ENCODE peak calls at places on chromosomes 12 and 14, in six cellular contexts. One of them, this sample, is unnamed.

GRCh38 chr12:16685107-16685506 is 79.1 kb upstream of the LMO3 start:
- DNase-seq in endothelial cell of umbilical vein: no peak
- DNase-seq in K562: no peak
- DNase-seq in A549: no peak
- DNase-seq in HepG2: no peak
- DNase-seq in GM12878: no peak
- DNase-seq in this sample: no peak

GRCh38 chr12:17992002-17992656 is 97.9 kb downstream of the RERGL start:
- DNase-seq in endothelial cell of umbilical vein: peak
- DNase-seq in K562: peak
- DNase-seq in A549: peak
- DNase-seq in HepG2: peak
- DNase-seq in GM12878: peak
- DNase-seq in this sample: peak

GRCh38 chr12:13573698-13574321 is 377.3 kb downstream of the EMP1 start:
- DNase-seq in endothelial cell of umbilical vein: no peak
- DNase-seq in K562: no peak
- DNase-seq in A549: peak
- DNase-seq in HepG2: no peak
- DNase-seq in GM12878: no peak
- DNase-seq in this sample: peak

GRCh38 chr12:53122961-53123468 is 19.7 kb downstream of the SOAT2 start:
- DNase-seq in endothelial cell of umbilical vein: no peak
- DNase-seq in K562: no peak
- DNase-seq in A549: peak
- DNase-seq in HepG2: no peak
- DNase-seq in GM12878: no peak
- DNase-seq in this sample: no peak

GRCh38 chr12:130460611-130461478 is 123.2 kb downstream of the PIWIL1 start:
- DNase-seq in endothelial cell of umbilical vein: no peak
- DNase-seq in K562: no peak
- DNase-seq in A549: no peak
- DNase-seq in HepG2: no peak
- DNase-seq in GM12878: no peak
- DNase-seq in this sample: no peak

GRCh38 chr14:37874429-37875109 is 279.1 kb downstream of the TTC6 start:
- DNase-seq in endothelial cell of umbilical vein: peak
- DNase-seq in K562: peak
- DNase-seq in A549: peak
- DNase-seq in HepG2: peak
- DNase-seq in GM12878: peak
- DNase-seq in this sample: peak

GRCh38 chr14:45085004-45085403 is 1.1 kb downstream of the PRPF39 start:
- DNase-seq in endothelial cell of umbilical vein: peak
- DNase-seq in K562: no peak
- DNase-seq in A549: no peak
- DNase-seq in HepG2: peak
- DNase-seq in GM12878: no peak
- DNase-seq in this sample: peak

GRCh38 chr14:101248840-101249675 is 312.2 kb upstream of the DIO3 start:
- DNase-seq in endothelial cell of umbilical vein: no peak
- DNase-seq in K562: no peak
- DNase-seq in A549: no peak
- DNase-seq in HepG2: no peak
- DNase-seq in GM12878: no peak
- DNase-seq in this sample: no peak

GRCh38 chr14:100466111-100466856 is 120.9 kb downstream of the BEGAIN start:
- DNase-seq in endothelial cell of umbilical vein: no peak
- DNase-seq in K562: no peak
- DNase-seq in A549: no peak
- DNase-seq in HepG2: no peak
- DNase-seq in GM12878: no peak
- DNase-seq in this sample: no peak

GRCh38 chr14:52272375-52272774 is 4.9 kb downstream of the PTGDR start:
- DNase-seq in endothelial cell of umbilical vein: no peak
- DNase-seq in K562: no peak
- DNase-seq in A549: peak
- DNase-seq in HepG2: no peak
- DNase-seq in GM12878: no peak
- DNase-seq in this sample: peak

DNA sequence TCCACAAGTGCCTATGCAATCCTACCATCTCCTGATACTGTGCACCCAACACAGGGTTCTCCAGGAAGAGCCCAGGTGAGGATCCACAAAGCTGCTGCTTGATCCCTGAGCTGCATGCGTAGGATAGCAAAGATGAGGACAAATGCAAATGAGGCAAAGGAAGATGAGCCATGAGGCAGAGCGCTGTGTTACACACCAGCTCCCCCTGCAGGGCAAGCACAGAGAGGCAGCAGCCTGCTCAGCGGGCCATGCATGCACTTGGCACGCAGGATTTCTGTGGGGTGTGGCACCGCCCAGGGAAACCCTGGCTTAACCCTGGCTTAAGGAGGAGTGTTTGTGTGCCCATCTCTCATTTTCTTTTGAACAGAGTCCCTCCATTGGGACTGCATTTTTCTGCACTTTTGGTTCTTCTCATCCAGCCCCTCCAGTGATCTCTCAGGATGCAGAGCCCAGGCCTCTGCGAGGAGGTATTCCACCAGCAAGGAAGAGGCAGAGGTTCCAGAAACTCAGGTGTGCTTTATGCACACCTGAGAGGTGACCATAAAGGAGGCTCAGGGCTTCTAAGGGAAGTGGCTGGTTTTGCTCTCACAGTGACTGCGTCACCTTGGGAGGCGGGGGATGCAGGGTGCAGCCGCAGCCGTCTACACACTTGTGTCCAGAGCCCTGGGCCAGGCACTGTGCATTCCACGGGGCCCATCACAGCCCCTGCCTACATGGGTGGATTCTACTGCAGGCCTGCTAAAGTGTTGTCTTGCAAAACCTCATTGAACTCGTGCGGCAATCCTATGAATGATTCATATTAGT is 973.3 kb upstream of the TMEM132C start:
- DNase-seq in endothelial cell of umbilical vein: no peak
- DNase-seq in K562: peak
- DNase-seq in A549: peak
- DNase-seq in HepG2: no peak
- DNase-seq in GM12878: no peak
- DNase-seq in this sample: peak
- TF ChIP-seq MYC in endothelial cell of umbilical vein: no peak
- TF ChIP-seq MYC in K562: no peak
- TF ChIP-seq MYC in A549: no peak
- TF ChIP-seq MYC in HepG2: no peak
- TF ChIP-seq MYC in GM12878: no peak
- TF ChIP-seq MYC in this sample: peak

DNA sequence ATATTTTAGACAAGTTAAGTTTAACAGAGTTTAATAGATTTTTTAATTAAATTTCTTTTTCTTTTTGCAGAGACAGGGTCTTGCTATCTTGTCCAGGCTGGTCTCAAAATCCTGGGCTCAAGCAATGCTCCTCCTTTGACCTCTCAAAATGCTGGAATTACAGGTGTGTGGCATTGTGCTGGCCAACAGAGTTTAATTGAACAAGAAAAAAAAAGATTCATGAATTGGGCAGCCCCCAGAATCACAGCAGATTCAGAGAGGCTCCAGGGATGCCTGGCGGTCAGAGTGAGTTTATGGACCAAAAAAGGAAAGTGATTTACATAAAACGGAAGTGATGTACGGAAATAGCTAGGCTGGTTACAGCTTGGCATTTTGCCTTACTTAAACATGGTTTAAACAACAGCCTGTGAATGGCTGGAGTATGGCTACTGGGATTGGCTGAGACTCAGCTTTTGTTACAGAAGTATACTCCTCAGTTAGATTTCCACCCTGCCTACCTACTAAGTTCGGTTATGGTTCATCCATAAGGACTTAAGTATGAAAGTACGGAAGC is 14.5 kb upstream of the TESPA1 start:
- DNase-seq in endothelial cell of umbilical vein: peak
- DNase-seq in K562: no peak
- DNase-seq in A549: no peak
- DNase-seq in HepG2: no peak
- DNase-seq in GM12878: no peak
- DNase-seq in this sample: peak
- TF ChIP-seq MAX in endothelial cell of umbilical vein: no peak
- TF ChIP-seq MAX in K562: no peak
- TF ChIP-seq MAX in A549: no peak
- TF ChIP-seq MAX in HepG2: no peak
- TF ChIP-seq MAX in GM12878: no peak
- TF ChIP-seq MAX in this sample: no peak

DNA sequence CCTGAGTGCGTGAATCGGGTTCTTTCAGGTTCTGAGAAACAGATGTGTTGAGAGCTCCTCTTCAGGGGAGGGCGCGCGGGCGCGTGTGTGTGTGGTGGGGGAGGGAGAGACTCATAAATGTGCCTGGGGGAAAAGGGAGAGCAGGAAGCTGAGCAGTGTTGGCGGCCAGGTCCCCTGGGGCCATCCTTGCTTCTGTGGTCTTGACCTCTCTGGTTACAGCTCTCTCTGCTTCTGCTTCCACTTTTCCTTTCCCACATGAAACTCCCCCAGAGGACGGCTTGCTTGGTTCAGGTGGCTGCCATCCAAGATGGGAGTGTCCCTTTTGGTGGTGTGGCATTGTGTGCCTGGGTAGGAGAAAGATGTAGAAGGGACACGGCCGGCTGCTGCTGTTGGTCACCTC is 4.2 kb downstream of the ATG101 start:
- DNase-seq in endothelial cell of umbilical vein: no peak
- DNase-seq in K562: no peak
- DNase-seq in A549: no peak
- DNase-seq in HepG2: no peak
- DNase-seq in GM12878: peak
- DNase-seq in this sample: peak
- TF ChIP-seq MYC in endothelial cell of umbilical vein: no peak
- TF ChIP-seq MYC in K562: no peak
- TF ChIP-seq MYC in A549: no peak
- TF ChIP-seq MYC in HepG2: no peak
- TF ChIP-seq MYC in GM12878: no peak
- TF ChIP-seq MYC in this sample: no peak

GRCh38 chr12:123747309-123747708 is 14.8 kb upstream of the DNAH10 start:
- DNase-seq in endothelial cell of umbilical vein: no peak
- DNase-seq in K562: no peak
- DNase-seq in A549: no peak
- DNase-seq in HepG2: no peak
- DNase-seq in GM12878: no peak
- DNase-seq in this sample: no peak
- TF ChIP-seq MAX in endothelial cell of umbilical vein: no peak
- TF ChIP-seq MAX in K562: no peak
- TF ChIP-seq MAX in A549: no peak
- TF ChIP-seq MAX in HepG2: no peak
- TF ChIP-seq MAX in GM12878: no peak
- TF ChIP-seq MAX in this sample: no peak

DNA sequence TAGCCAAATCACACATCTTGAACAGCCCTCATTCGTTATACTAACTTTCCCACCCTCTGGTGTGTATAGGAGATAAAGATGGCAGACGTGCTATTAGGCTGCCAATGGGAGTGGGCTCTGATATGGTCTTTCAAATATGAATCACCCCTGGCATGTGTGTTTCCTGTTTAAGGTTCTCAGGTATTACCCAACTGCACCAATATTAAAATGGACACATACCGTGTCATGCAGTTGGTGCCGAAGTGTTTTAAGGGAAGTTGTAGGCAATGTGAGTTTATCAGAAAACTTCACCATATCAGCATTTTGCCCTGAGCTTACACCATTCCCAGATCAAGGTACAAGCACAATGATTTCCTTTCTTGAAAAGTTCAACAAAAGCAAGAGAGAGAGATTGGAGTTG is 33.5 kb downstream of the CHST11 start:
- DNase-seq in endothelial cell of umbilical vein: no peak
- DNase-seq in K562: no peak
- DNase-seq in A549: no peak
- DNase-seq in HepG2: no peak
- DNase-seq in GM12878: no peak
- DNase-seq in this sample: peak
- TF ChIP-seq MYC in endothelial cell of umbilical vein: no peak
- TF ChIP-seq MYC in K562: no peak
- TF ChIP-seq MYC in A549: no peak
- TF ChIP-seq MYC in HepG2: no peak
- TF ChIP-seq MYC in GM12878: no peak
- TF ChIP-seq MYC in this sample: peak

DNA sequence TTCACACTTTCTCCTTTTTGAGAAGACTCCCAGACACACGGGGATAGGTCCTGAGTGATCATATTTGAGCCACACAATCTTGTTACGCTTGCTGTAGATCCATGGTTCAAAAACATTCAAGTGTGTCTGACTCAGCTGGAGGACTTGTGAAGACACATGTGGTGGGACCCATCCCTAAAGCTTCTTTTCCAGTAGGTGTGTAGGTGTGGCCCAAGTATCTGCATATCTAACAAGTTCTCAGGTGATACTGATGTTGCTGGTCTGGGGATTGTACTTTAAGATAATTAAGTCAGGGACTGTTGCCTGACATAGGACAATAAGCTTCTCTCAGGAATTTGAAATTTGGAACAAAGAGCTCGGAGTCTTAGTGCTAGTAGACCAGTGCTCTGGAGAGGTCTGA is 4.1 kb upstream of the DAAM1 start:
- DNase-seq in endothelial cell of umbilical vein: no peak
- DNase-seq in K562: no peak
- DNase-seq in A549: no peak
- DNase-seq in HepG2: no peak
- DNase-seq in GM12878: no peak
- DNase-seq in this sample: no peak
- TF ChIP-seq MAX in endothelial cell of umbilical vein: no peak
- TF ChIP-seq MAX in K562: no peak
- TF ChIP-seq MAX in A549: no peak
- TF ChIP-seq MAX in HepG2: no peak
- TF ChIP-seq MAX in GM12878: no peak
- TF ChIP-seq MAX in this sample: no peak

DNA sequence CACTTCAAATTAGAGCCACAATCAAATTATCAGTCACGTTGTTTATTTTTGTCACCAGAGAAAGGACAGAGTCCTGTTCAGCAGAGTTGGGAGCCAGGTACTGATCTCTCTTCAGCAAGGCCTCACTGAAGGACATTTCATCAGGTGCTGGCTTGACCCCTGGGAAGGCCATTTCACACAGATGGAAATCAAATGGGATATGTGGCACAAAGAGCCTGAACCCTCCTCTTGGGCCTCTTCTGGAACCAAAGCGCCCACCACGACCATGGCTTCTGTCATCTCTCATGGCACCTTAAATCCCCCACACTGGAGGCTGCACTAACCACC is 121.5 kb downstream of the PTCSC3 start:
- DNase-seq in endothelial cell of umbilical vein: no peak
- DNase-seq in K562: no peak
- DNase-seq in A549: no peak
- DNase-seq in HepG2: no peak
- DNase-seq in GM12878: no peak
- DNase-seq in this sample: no peak
- TF ChIP-seq MYC in endothelial cell of umbilical vein: no peak
- TF ChIP-seq MYC in K562: no peak
- TF ChIP-seq MYC in A549: no peak
- TF ChIP-seq MYC in HepG2: no peak
- TF ChIP-seq MYC in GM12878: no peak
- TF ChIP-seq MYC in this sample: no peak